ENCODE peak calls at places on chromosomes 7 and 10, in seven cellular contexts. I is lower lobe of right lung, D is tibial artery, K is PC-3, N is gastrocnemius medialis, R is breast epithelium, X is ovary. A is an unnamed sample. For H3K4me1, the result is how much of the 10 kb centered on the place peaks cover.

GRCh38 chr7:47047384-47047783 is 534.5 kb downstream of the TNS3 start:
- DNase-seq in X (no peak), N (no peak), I (no peak), K (no peak), R (no peak), D (no peak), A (no peak)

GRCh38 chr10:116670706-116671105 is 50.0 kb downstream of the PNLIPRP2 start:
- DNase-seq in R (no peak), I (no peak), N (no peak), D (no peak), K (no peak), X (no peak), A (no peak)

GRCh38 chr10:69473304-69473985 is 22.2 kb downstream of the TSPAN15 start:
- DNase-seq in D (no peak), R (no peak), X (no peak), K (no peak), I (peak), N (no peak), A (no peak)

GRCh38 chr7:143514995-143515735 is 37.5 kb downstream of the TAS2R41 start:
- DNase-seq in X (no peak), R (no peak), I (no peak), N (peak), D (no peak), K (no peak), A (no peak)

GRCh38 chr10:3091921-3092320 is 24.6 kb downstream of the PFKP start:
- DNase-seq in N (no peak), I (no peak), X (no peak), K (no peak), R (no peak), D (no peak), A (no peak)

GRCh38 chr10:114491419-114491818 is 87.1 kb upstream of the AFAP1L2 start:
- DNase-seq in D (peak), X (no peak), R (no peak), I (no peak), N (peak), K (no peak), A (no peak)

GRCh38 chr7:139682136-139683013 is 95.4 kb downstream of the HIPK2 start:
- DNase-seq in K (peak), X (no peak), I (no peak), R (no peak), N (no peak), D (no peak), A (no peak)

GRCh38 chr7:143974457-143974856 is 19.8 kb downstream of the OR2F1 start:
- DNase-seq in D (no peak), N (no peak), R (no peak), X (no peak), K (peak), I (no peak), A (no peak)

GRCh38 chr10:70807566-70807965 is 8.2 kb upstream of the SGPL1 start:
- DNase-seq in K (peak), I (no peak), D (no peak), X (no peak), N (no peak), R (no peak), A (no peak)

GRCh38 chr10:28708921-28709461 is 31.7 kb downstream of the BAMBI start:
- DNase-seq in I (no peak), N (no peak), D (no peak), K (no peak), R (no peak), X (no peak), A (no peak)

GRCh38 chr7:51352174-51353145 is 35.9 kb upstream of the COBL start:
- DNase-seq in I (no peak), D (no peak), X (no peak), N (no peak), K (no peak), R (no peak), A (no peak)

GRCh38 chr10:62098278-62099121 is 170.1 kb downstream of the RTKN2 start:
- DNase-seq in R (no peak), D (no peak), N (peak), X (no peak), K (peak), I (no peak), A (no peak)

GRCh38 chr7:69374036-69374420 is 224.2 kb upstream of the AUTS2 start:
- DNase-seq in N (no peak), I (no peak), X (no peak), D (no peak), R (no peak), K (no peak), A (no peak)
- H3K27ac ChIP-seq in N (no peak), I (no peak), X (no peak), D (no peak), R (no peak), K (no peak), A (no peak)

DNA sequence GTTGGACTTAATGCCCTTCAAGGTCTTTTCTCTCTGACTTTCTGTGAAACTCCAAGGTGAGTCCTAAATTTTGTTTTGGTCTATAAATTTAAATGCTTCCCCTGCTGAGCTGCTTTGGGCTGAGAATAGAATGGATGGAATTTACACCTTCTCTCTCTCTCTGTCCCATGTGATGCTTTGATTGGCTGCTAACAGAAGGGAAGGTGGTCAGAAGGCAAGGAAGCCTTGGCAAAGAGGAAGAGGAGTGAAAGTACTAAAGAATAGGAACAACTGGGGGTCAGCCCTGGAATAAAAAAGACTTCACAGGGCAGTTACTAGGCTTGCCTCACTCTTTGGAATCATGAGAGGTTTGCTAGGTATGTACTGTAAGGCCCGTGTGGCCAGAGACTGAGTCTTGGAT is 260.2 kb downstream of the AUTS2 start:
- DNase-seq in D (no peak), I (no peak), R (no peak), N (no peak), K (no peak), X (no peak), A (no peak)
- H3K4me3 ChIP-seq in D (no peak), I (no peak), R (no peak), N (no peak), K (no peak), X (no peak), A (no peak)

GRCh38 chr7:140885735-140886334 is 38.9 kb downstream of the BRAF start:
- DNase-seq in I (no peak), K (no peak), N (no peak), R (no peak), X (no peak), D (no peak), A (no peak)

GRCh38 chr7:140889645-140890044 is 35.1 kb downstream of the BRAF start:
- DNase-seq in R (no peak), K (no peak), D (no peak), N (no peak), X (no peak), I (no peak), A (no peak)

GRCh38 chr7:140888087-140888486 is 36.6 kb downstream of the BRAF start:
- DNase-seq in D (no peak), N (no peak), X (no peak), K (peak), I (no peak), R (no peak), A (no peak)

GRCh38 chr7:140883378-140883777 is 41.4 kb downstream of the BRAF start:
- DNase-seq in I (no peak), X (no peak), R (no peak), D (no peak), N (no peak), K (no peak), A (no peak)

DNA sequence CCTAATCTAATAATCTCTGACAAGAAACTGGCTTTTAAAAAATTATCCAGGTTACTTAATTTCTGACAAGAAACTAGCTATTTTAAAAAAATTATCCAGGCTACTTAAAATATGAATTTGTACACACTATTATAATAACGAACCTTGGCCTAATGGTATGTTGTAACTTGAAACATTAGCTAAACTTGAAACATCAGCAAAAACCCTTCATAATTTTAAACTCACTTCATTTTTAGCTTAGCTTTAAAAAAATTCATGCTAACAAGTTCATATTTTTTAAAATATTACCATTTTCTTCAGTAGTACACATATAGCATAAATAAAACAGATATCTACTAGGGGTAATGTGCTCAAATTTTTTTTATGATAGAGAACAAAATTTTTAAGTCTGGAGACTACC is 35.6 kb downstream of the BRAF start:
- DNase-seq in D (no peak), N (no peak), I (no peak), R (no peak), X (no peak), K (no peak), A (no peak)
- H3K4me1 ChIP-seq in D (under half), N (under half), I (under half), R (under half), X (under half), K (under half), A (under half)

GRCh38 chr10:5971886-5972285 is 5.5 kb downstream of the IL15RA start:
- DNase-seq in K (no peak), R (no peak), X (no peak), N (peak), I (no peak), D (no peak), A (no peak)
- H3K27ac ChIP-seq in K (no peak), R (peak), X (no peak), N (peak), I (peak), D (no peak), A (no peak)

DNA sequence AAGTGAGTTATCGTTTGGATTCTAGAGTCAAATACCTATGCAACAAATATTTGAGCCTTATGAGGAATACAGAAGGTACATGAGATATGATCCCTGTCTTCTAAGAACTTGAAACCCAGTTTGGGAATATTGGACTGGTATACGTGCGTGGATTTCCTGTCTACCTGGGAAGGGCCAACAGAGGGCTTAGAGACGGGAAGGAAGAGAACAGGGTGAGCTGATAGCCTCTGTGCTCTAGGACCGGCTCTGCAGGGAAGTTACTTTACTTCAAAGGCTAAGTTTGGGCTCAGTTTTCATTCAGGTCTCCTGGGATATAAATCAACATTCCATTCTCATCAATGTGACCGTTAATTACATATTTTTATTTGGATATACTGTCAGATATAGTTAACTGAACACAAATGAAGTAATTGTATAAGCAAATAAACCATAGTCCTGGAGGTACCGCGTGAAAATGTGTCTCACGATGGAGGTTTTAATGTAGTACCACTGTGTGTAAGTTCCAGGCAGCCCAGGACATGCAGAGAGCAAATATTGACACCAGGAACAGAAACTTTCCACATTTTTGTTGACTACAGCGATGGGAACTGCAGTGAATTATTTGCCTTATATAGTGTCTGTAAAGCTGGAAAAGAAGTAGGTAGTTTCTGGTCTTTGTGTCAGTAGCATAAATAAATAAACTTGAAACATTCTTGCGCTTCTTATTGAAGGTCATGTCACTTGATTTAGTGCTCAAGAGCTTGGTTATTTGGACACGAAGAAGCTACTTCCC is 8.6 kb downstream of the CHST12 start:
- DNase-seq in I (no peak), R (no peak), K (no peak), D (no peak), X (no peak), N (no peak), A (no peak)
- H3K4me3 ChIP-seq in I (no peak), R (no peak), K (no peak), D (no peak), X (no peak), N (no peak), A (no peak)

DNA sequence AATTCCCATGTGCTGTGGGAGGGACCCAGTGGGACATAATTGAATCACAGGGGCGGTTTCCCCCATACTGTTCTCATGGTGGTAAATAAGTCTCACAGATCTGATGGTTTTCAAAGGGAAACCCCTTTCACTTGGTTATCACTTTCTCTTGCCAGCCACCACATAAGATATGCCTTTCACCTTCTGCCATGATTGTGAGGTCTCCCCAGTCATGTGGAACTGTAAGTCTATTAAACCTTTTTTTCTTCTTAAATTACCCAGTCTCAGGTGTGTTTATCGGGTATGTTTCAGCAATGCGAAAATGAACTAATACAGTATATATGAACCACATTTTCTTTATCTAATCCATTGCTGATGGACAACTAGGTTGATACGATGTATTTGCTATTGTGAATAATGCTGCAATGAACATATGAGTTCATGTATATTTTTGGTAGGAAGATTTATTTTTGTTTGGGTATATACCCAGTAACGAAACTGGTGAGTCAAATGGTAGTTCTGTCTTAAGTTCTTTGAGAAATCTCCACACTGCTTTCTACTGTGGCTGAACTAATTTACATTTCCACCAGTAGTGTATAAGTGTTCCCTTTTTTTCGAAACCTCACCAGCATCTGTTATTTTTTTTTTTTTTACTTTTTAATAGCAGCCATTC is 70.0 kb upstream of the HGF start:
- DNase-seq in X (no peak), I (no peak), K (no peak), D (no peak), N (no peak), R (no peak), A (no peak)
- H3K4me1 ChIP-seq in X (under half), I (under half), K (under half), D (under half), N (under half), R (under half), A (under half)

GRCh38 chr7:42964293-42964692 is 32.1 kb downstream of the MRPL32 start:
- DNase-seq in K (no peak), I (no peak), D (no peak), R (no peak), N (no peak), X (no peak), A (no peak)

GRCh38 chr7:42964849-42965805 is 33.0 kb downstream of the MRPL32 start:
- DNase-seq in I (no peak), D (no peak), R (no peak), K (no peak), X (no peak), N (no peak), A (no peak)

GRCh38 chr7:42959549-42959948 is 27.4 kb downstream of the MRPL32 start:
- DNase-seq in R (no peak), K (no peak), N (no peak), X (no peak), I (no peak), D (no peak), A (no peak)

GRCh38 chr7:42961182-42961581 is 29.0 kb downstream of the MRPL32 start:
- DNase-seq in X (no peak), K (no peak), R (no peak), D (no peak), I (no peak), N (no peak), A (no peak)

GRCh38 chr7:42960762-42961161 is 28.6 kb downstream of the MRPL32 start:
- DNase-seq in I (no peak), D (no peak), R (no peak), N (no peak), X (no peak), K (no peak), A (no peak)
- H3K27ac ChIP-seq in I (no peak), D (no peak), R (no peak), N (no peak), X (no peak), K (no peak), A (no peak)

DNA sequence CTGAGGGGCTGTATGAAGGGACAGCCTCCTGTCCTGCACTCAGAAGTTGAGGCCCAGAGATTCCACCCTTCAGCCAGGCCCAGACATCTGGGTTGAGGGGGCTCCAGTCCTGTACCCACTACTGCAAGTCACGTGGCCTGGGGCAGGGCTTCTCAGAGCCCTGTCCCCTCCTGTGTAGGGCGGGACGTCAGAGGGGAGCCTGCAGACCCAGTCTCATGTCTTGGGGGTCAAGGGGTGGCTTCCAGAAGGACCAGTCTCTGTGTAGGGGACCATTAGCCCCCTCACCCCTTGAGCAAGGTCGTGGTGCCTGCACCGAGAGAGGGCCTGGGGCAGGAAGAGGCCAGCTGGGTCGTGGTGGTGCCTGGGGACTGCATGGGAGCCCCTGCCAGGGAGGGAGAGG is 593 bp upstream of the PILRA start:
- DNase-seq in N (no peak), K (no peak), X (no peak), I (no peak), D (no peak), R (no peak), A (no peak)
- H3K4me3 ChIP-seq in N (no peak), K (no peak), X (no peak), I (no peak), D (no peak), R (no peak), A (no peak)

GRCh38 chr7:2758673-2759603 is 70.9 kb downstream of the AMZ1 start:
- DNase-seq in I (no peak), D (no peak), X (no peak), R (no peak), K (no peak), N (no peak), A (no peak)

GRCh38 chr7:2754912-2755311 is 66.9 kb downstream of the AMZ1 start:
- DNase-seq in X (no peak), R (no peak), I (no peak), D (no peak), N (no peak), K (no peak), A (no peak)

GRCh38 chr7:2759736-2760097 is 71.7 kb downstream of the AMZ1 start:
- DNase-seq in R (no peak), N (no peak), X (peak), D (no peak), K (no peak), I (no peak), A (no peak)

GRCh38 chr7:2757904-2758672 is 70.1 kb downstream of the AMZ1 start:
- DNase-seq in X (no peak), D (peak), R (no peak), K (peak), N (peak), I (no peak), A (peak)

DNA sequence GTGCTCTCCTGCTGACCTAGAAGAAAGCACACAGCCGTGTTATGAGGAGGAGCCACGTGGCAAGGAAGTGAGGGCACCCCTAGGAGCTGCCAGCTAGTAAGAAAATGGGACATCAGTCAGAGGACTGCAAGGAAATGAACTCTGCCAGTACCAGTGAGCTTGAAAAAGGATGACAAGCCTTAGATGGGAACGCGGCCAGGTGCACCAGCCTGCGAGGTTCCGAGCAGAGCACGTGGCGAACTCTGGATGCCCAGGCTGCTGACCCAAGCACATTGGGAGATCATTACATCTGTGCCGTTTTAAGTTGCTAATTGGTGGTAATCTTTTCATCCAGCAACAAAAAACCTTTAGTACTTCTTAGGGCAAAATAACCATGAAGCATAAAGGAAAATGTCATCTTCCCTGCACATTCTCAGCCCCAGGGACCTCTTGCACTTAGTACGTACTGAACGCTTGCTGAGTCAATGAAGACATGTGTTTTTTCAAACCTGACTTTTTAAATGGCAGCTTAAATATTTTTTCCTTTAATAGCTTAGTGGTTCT is 69.4 kb downstream of the AMZ1 start:
- DNase-seq in N (peak), D (peak), R (peak), X (peak), I (no peak), K (peak), A (peak)
- H3K4me1 ChIP-seq in N (under half), D (half or more), R (under half), X (under half), I (half or more), K (under half), A (under half)

DNA sequence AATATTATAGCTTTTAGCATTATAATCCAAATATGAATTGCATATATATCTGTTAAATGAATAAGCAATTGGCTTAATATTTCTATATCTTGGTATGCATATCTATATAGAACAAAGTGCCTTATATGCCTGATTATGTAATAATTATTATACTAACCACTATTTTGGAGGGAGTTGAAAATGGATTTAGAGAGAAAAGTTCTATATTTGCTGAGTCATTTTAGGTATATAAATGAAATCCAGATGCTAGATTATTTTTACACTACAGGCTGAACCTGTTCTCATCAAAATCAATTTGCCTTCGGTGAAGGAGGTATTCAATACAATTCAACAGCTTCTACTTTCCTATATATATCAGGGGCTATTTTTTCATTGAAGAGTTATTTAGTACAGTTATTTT is 276.4 kb downstream of the PCLO start:
- DNase-seq in D (no peak), K (no peak), X (no peak), N (no peak), R (no peak), I (no peak), A (no peak)
- H3K27ac ChIP-seq in D (no peak), K (no peak), X (no peak), N (no peak), R (no peak), I (no peak), A (no peak)